ENCODE peak calls at places on chromosomes 7 and 10, in eight cellular contexts. F is heart right ventricle; N is breast epithelium; X is naive thymus-derived CD8-positive, alpha-beta T cell; H is activated CD8-positive, alpha-beta memory T cell treated with anti-CD3 and anti-CD28 coated beads, Interleukin-2, amount 50 U/mL, for 48 hours; B is NCI-H446; R is progenitor cell of endocrine pancreas; L is HFFc6. P is an unnamed sample.

GRCh38 chr7:114981323-114981722 is 59.4 kb downstream of the MDFIC start:
- DNase-seq in F (no peak), N (no peak), X (no peak), H (no peak), B (no peak), R (no peak), L (no peak), P (no peak)

GRCh38 chr7:14717711-14718304 is 184.7 kb downstream of the DGKB start:
- DNase-seq in F (no peak), N (no peak), X (no peak), H (no peak), B (no peak), R (no peak), L (peak), P (peak)

GRCh38 chr10:79411546-79412495 is 33.6 kb downstream of the ZCCHC24 start:
- DNase-seq in F (peak), N (no peak), X (no peak), H (no peak), B (no peak), R (no peak), L (no peak), P (no peak)

GRCh38 chr7:48154792-48155413 is 16.4 kb upstream of the ABCA13 start:
- DNase-seq in F (no peak), N (no peak), X (peak), H (no peak), B (no peak), R (peak), L (peak), P (peak)

GRCh38 chr7:603152-603941 is 83.7 kb upstream of the PDGFA start:
- DNase-seq in F (no peak), N (no peak), X (no peak), H (peak), B (no peak), R (no peak), L (no peak), P (no peak)

GRCh38 chr7:108010377-108010776 is 7.4 kb upstream of the LAMB1 start:
- DNase-seq in F (no peak), N (no peak), X (no peak), H (no peak), B (no peak), R (no peak), L (no peak), P (no peak)

GRCh38 chr7:8442814-8443304 is 9.4 kb downstream of the NXPH1 start:
- DNase-seq in F (peak), N (no peak), X (peak), H (peak), B (no peak), R (peak), L (no peak), P (peak)

GRCh38 chr10:55813451-55814170 is 547.4 kb downstream of the ZWINT start:
- DNase-seq in F (no peak), N (no peak), X (no peak), H (no peak), B (no peak), R (no peak), L (no peak), P (no peak)

GRCh38 chr7:74193054-74193453 is 16.8 kb upstream of the LAT2 start:
- DNase-seq in F (no peak), N (no peak), X (no peak), H (no peak), B (no peak), R (no peak), L (no peak), P (no peak)

GRCh38 chr7:75056476-75056875 is 17.1 kb downstream of the RCC1L start:
- DNase-seq in F (no peak), N (no peak), X (no peak), H (no peak), B (peak), R (no peak), L (no peak), P (no peak)

GRCh38 chr10:86899670-86900276 is 57.6 kb downstream of the MMRN2 start:
- DNase-seq in F (no peak), N (peak), X (peak), H (no peak), B (no peak), R (peak), L (peak), P (peak)

GRCh38 chr7:78226059-78226658 is 427.6 kb downstream of the PHTF2 start:
- DNase-seq in F (peak), N (no peak), X (no peak), H (peak), B (peak), R (no peak), L (peak), P (no peak)

GRCh38 chr7:114368492-114368891 is 46.1 kb upstream of the FOXP2 start:
- DNase-seq in F (no peak), N (no peak), X (no peak), H (no peak), B (no peak), R (no peak), L (no peak), P (no peak)

GRCh38 chr10:93821051-93821772 is 63.5 kb downstream of the LGI1 start:
- DNase-seq in F (no peak), N (no peak), X (no peak), H (no peak), B (no peak), R (no peak), L (peak), P (peak)

GRCh38 chr7:2016761-2017482 is 215.8 kb downstream of the MAD1L1 start:
- DNase-seq in F (no peak), N (no peak), X (no peak), H (no peak), B (no peak), R (no peak), L (no peak), P (no peak)

GRCh38 chr7:105244594-105244993 is 144.1 kb downstream of the SRPK2 start:
- DNase-seq in F (peak), N (no peak), X (no peak), H (no peak), B (no peak), R (no peak), L (no peak), P (no peak)

GRCh38 chr7:78095549-78095948 is 297.0 kb downstream of the PHTF2 start:
- DNase-seq in F (no peak), N (no peak), X (no peak), H (no peak), B (no peak), R (no peak), L (peak), P (no peak)

GRCh38 chr10:71223365-71224058 is 11.1 kb downstream of the UNC5B start:
- DNase-seq in F (no peak), N (no peak), X (no peak), H (no peak), B (no peak), R (no peak), L (no peak), P (no peak)

GRCh38 chr10:86536294-86536861 is 14.8 kb upstream of the WAPL start:
- DNase-seq in F (peak), N (no peak), X (peak), H (peak), B (no peak), R (no peak), L (no peak), P (no peak)

GRCh38 chr7:130087364-130087763 is 17.0 kb downstream of the KLHDC10 start:
- DNase-seq in F (no peak), N (no peak), X (no peak), H (no peak), B (no peak), R (no peak), L (no peak), P (no peak)

P was measured in RWPE1.